ENCODE peak calls at places on chromosomes 7 and 10, in five cellular contexts. M is Peyer's patch, Z is BE2C, B is lower lobe of right lung, A is pancreas. U is an unnamed sample.

GRCh38 chr7:35700327-35700726 is 5.4 kb upstream of the HERPUD2 start:
- DNase-seq in M (no peak), Z (no peak), B (no peak), A (no peak), U (no peak)

GRCh38 chr10:109324721-109325120 is 598.6 kb downstream of the XPNPEP1 start:
- DNase-seq in M (no peak), Z (no peak), B (no peak), A (no peak), U (no peak)

GRCh38 chr7:81629702-81630101 is 140.1 kb downstream of the HGF start:
- DNase-seq in M (no peak), Z (no peak), B (no peak), A (no peak), U (peak; percentile 9)

GRCh38 chr10:18290651-18291313 is 150.6 kb downstream of the CACNB2 start:
- DNase-seq in M (no peak), Z (no peak), B (no peak), A (no peak), U (peak; percentile 59)

GRCh38 chr10:112988839-112989406 is 38.9 kb downstream of the TCF7L2 start:
- DNase-seq in M (no peak), Z (no peak), B (no peak), A (no peak), U (no peak)

GRCh38 chr7:20778063-20778721 is 8.5 kb downstream of the SP8 start:
- DNase-seq in M (no peak), Z (peak; percentile 61), B (peak; percentile 57), A (peak; percentile 86), U (peak; percentile 64)

GRCh38 chr10:68647928-68648327 is 73.1 kb upstream of the CCAR1 start:
- DNase-seq in M (no peak), Z (no peak), B (no peak), A (no peak), U (no peak)

GRCh38 chr7:123867220-123867619 is 22.3 kb downstream of the HYAL4 start:
- DNase-seq in M (no peak), Z (no peak), B (no peak), A (no peak), U (no peak)

GRCh38 chr10:89642193-89642592 is 2.8 kb downstream of the PANK1 start:
- DNase-seq in M (no peak), Z (no peak), B (no peak), A (no peak), U (no peak)

GRCh38 chr7:48424731-48425130 is 253.5 kb downstream of the ABCA13 start:
- DNase-seq in M (no peak), Z (no peak), B (no peak), A (no peak), U (peak; percentile 30)

GRCh38 chr7:137081694-137082093 is 213.2 kb downstream of the CHRM2 start:
- DNase-seq in M (no peak), Z (peak; percentile 79), B (no peak), A (no peak), U (peak; percentile 34)

GRCh38 chr7:39587393-39587792 is 21.2 kb downstream of the YAE1 start:
- DNase-seq in M (no peak), Z (no peak), B (no peak), A (no peak), U (no peak)

GRCh38 chr10:3412646-3413045 is 240.1 kb upstream of the PITRM1 start:
- DNase-seq in M (no peak), Z (no peak), B (no peak), A (no peak), U (no peak)

GRCh38 chr7:92242972-92243371 is 2.7 kb downstream of the KRIT1 start:
- DNase-seq in M (no peak), Z (no peak), B (no peak), A (no peak), U (no peak)

GRCh38 chr10:17689137-17689536 is 45.2 kb downstream of the STAM start:
- DNase-seq in M (no peak), Z (no peak), B (no peak), A (no peak), U (no peak)

GRCh38 chr7:150401861-150402631 is 22.9 kb downstream of the ZNF775 start:
- DNase-seq in M (no peak), Z (no peak), B (no peak), A (no peak), U (peak; percentile 11)

GRCh38 chr10:87659571-87660483 is at the start of gene PAPSS2:
- DNase-seq in M (no peak), Z (peak; percentile 58), B (peak; percentile 80), A (peak; percentile 80), U (peak; percentile 58)

GRCh38 chr7:87219545-87220025 is at the start of gene TMEM243:
- DNase-seq in M (peak; percentile 90), Z (peak; percentile 71), B (peak; percentile 93), A (peak; percentile 84), U (peak; percentile 73)

GRCh38 chr10:132651511-132652029 is 114.0 kb downstream of the INPP5A start:
- DNase-seq in M (no peak), Z (no peak), B (peak; percentile 30), A (peak; percentile 42), U (no peak)

GRCh38 chr7:29946428-29947186 is 43.0 kb downstream of the SCRN1 start:
- DNase-seq in M (no peak), Z (peak; percentile 30), B (no peak), A (no peak), U (peak; percentile 24)

GRCh38 chr7:151051108-151051507 is 2.8 kb downstream of the ASIC3 start:
- DNase-seq in M (no peak), Z (no peak), B (peak; percentile 72), A (peak; percentile 86), U (no peak)

GRCh38 chr7:118214051-118214832 is 10.3 kb upstream of the ANKRD7 start:
- DNase-seq in M (peak; percentile 66), Z (peak; percentile 93), B (peak; percentile 69), A (peak; percentile 86), U (peak; percentile 65)

GRCh38 chr10:59606551-59606961 is 103.1 kb downstream of the SLC16A9 start:
- DNase-seq in M (no peak), Z (peak; percentile 54), B (no peak), A (no peak), U (no peak)

GRCh38 chr7:128742206-128742605 is 3.0 kb downstream of the CALU start:
- DNase-seq in M (no peak), Z (no peak), B (no peak), A (no peak), U (no peak)

GRCh38 chr7:81873559-81873958 is 103.7 kb upstream of the HGF start:
- DNase-seq in M (no peak), Z (no peak), B (no peak), A (no peak), U (no peak)

GRCh38 chr7:24879281-24879680 is 100.7 kb downstream of the OSBPL3 start:
- DNase-seq in M (no peak), Z (no peak), B (no peak), A (no peak), U (no peak)

GRCh38 chr7:1555813-1556540 is at the start of gene TMEM184A:
- DNase-seq in M (peak; percentile 54), Z (peak; percentile 61), B (peak; percentile 87), A (peak; percentile 91), U (peak; percentile 96)

GRCh38 chr7:149880871-149881301 is 7.1 kb downstream of the ATP6V0E2 start:
- DNase-seq in M (no peak), Z (no peak), B (peak; percentile 82), A (no peak), U (no peak)

GRCh38 chr10:71623098-71623985 is 96.2 kb downstream of the C10orf105 start:
- DNase-seq in M (no peak), Z (no peak), B (no peak), A (no peak), U (peak; percentile 32)

GRCh38 chr10:112250555-112250954 is 32.6 kb upstream of the TECTB start:
- DNase-seq in M (no peak), Z (no peak), B (no peak), A (no peak), U (no peak)

GRCh38 chr7:27608776-27609495 is 53.7 kb downstream of the HIBADH start:
- DNase-seq in M (no peak), Z (no peak), B (no peak), A (no peak), U (no peak)

GRCh38 chr10:119896937-119897336 is 4.4 kb downstream of the SEC23IP start:
- DNase-seq in M (no peak), Z (peak; percentile 67), B (peak; percentile 84), A (peak; percentile 76), U (no peak)

GRCh38 chr10:35027567-35027966 is 62.6 kb downstream of the CUL2 start:
- DNase-seq in M (no peak), Z (no peak), B (no peak), A (no peak), U (no peak)

GRCh38 chr7:120274899-120275298 is 1.9 kb downstream of the KCND2 start:
- DNase-seq in M (no peak), Z (no peak), B (peak; percentile 39), A (no peak), U (no peak)

GRCh38 chr7:9600974-9601373 is 1167.6 kb downstream of the NXPH1 start:
- DNase-seq in M (no peak), Z (peak; percentile 55), B (no peak), A (no peak), U (peak; percentile 63)
- TF ChIP-seq CTCF in M (no peak), Z (peak; percentile 68), B (no peak), A (no peak), U (peak; percentile 58)

GRCh38 chr7:97734255-97734654 is 2.4 kb downstream of the TAC1 start:
- DNase-seq in M (no peak), Z (no peak), B (no peak), A (no peak), U (no peak)
- H3K27me3 ChIP-seq in M (peaks cover 16% of the 10 kb centered on the region), Z (peaks cover 44% of the 10 kb centered on the region), B (peaks cover 63% of the 10 kb centered on the region), A (peaks cover 5% of the 10 kb centered on the region), U (peaks cover 34% of the 10 kb centered on the region)

GRCh38 chr7:155810607-155811559 is 1.4 kb downstream of the SHH start:
- DNase-seq in M (no peak), Z (no peak), B (peak; percentile 44), A (peak; percentile 45), U (no peak)
- H3K4me3 ChIP-seq in M (peak overlapping the region; percentile 56), Z (no peak overlapping the region), B (peak overlapping the region; percentile 54), A (no peak overlapping the region), U (no peak overlapping the region)

GRCh38 chr7:133230591-133231194 is 22.2 kb upstream of the EXOC4 start:
- DNase-seq in M (no peak), Z (peak; percentile 59), B (no peak), A (no peak), U (peak; percentile 54)
- TF ChIP-seq CTCF in M (peak; percentile 73), Z (peak; percentile 94), B (peak; percentile 74), A (peak; percentile 74), U (peak; percentile 58)

GRCh38 chr7:129779602-129780256 is 168.2 kb downstream of the NRF1 start:
- DNase-seq in M (no peak), Z (no peak), B (peak; percentile 85), A (no peak), U (no peak)
- H3K27me3 ChIP-seq in M (peaks cover 58% of the 10 kb centered on the region), Z (peaks cover 64% of the 10 kb centered on the region), B (peaks cover 90% of the 10 kb centered on the region), A (peaks cover 5% of the 10 kb centered on the region), U (no peaks in the 10 kb centered on the region)

DNA sequence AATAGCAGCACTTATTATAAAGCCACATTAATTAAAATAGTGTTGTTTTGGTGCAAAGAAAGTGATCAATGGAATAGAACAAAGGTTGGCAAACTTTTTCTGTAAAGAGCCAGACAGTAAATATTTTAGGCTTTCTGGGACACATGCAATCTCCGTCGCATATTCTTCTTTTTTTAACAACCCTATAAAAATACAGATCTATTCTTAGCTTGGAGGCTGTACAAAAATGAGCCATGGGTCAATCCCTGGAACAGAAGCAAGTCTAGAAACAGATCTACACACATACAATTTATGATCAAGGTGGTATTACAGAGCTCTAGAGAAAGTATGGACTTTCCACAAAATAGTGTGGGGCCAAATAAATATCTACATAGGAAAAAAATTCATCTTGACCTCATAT is 71.8 kb downstream of the ARHGAP21 start:
- DNase-seq in M (no peak), Z (no peak), B (no peak), A (no peak), U (no peak)
- H3K4me3 ChIP-seq in M (no peak overlapping the region), Z (no peak overlapping the region), B (no peak overlapping the region), A (no peak overlapping the region), U (no peak overlapping the region)

GRCh38 chr10:125128397-125129075 is 31.8 kb downstream of the CTBP2 start:
- DNase-seq in M (no peak), Z (no peak), B (no peak), A (no peak), U (no peak)
- TF ChIP-seq CTCF in M (no peak), Z (no peak), B (no peak), A (no peak), U (no peak)

U was measured in WERI-Rb-1.